ENCODE peak calls at places on chromosomes 3 and 15, in six cellular contexts. J is osteoblast; O is psoas muscle; E is CD8-positive, alpha-beta T cell; R is PC-3; L is Panc1. I is an unnamed sample. For H3K4me1, the result is how much of the 10 kb centered on the place peaks cover.

GRCh38 chr3:133492159-133492860 is 81.2 kb upstream of the CDV3 start:
- DNase-seq in J (no peak), E (no peak), L (no peak), R (no peak), O (no peak), I (no peak)

GRCh38 chr15:27690290-27690689 is 408.8 kb downstream of the OCA2 start:
- DNase-seq in J (no peak), O (no peak), E (no peak), L (no peak), R (no peak), I (no peak)

GRCh38 chr15:37891754-37892368 is 42.6 kb upstream of the TMCO5A start:
- DNase-seq in J (peak), E (no peak), L (no peak), O (no peak), R (peak), I (no peak)

GRCh38 chr15:99435138-99435695 is 130.6 kb upstream of the MEF2A start:
- DNase-seq in E (no peak), O (no peak), R (peak), J (no peak), L (no peak), I (peak)

GRCh38 chr3:72475258-72476138 is 372.7 kb downstream of the SHQ1 start:
- DNase-seq in J (peak), E (no peak), L (no peak), R (no peak), O (no peak), I (no peak)

GRCh38 chr3:173618703-173619102 is 221.2 kb downstream of the NLGN1 start:
- DNase-seq in R (no peak), J (no peak), O (no peak), L (no peak), E (no peak), I (peak)

GRCh38 chr3:64056616-64057165 is 33.4 kb upstream of the PSMD6 start:
- DNase-seq in L (no peak), R (peak), E (no peak), O (no peak), J (no peak), I (no peak)

GRCh38 chr3:37183976-37184375 is 9.6 kb upstream of the LRRFIP2 start:
- DNase-seq in E (no peak), O (no peak), J (no peak), R (no peak), L (no peak), I (no peak)

GRCh38 chr3:128357538-128357937 is 109.2 kb downstream of the DNAJB8 start:
- DNase-seq in J (no peak), R (no peak), E (no peak), O (no peak), L (no peak), I (no peak)

GRCh38 chr15:52683585-52683984 is 4.4 kb upstream of the ATOSA start:
- DNase-seq in J (no peak), L (no peak), E (no peak), R (no peak), O (no peak), I (no peak)

GRCh38 chr15:80154336-80154735 is 1.5 kb downstream of the FAH start:
- DNase-seq in E (no peak), R (no peak), O (no peak), J (no peak), L (no peak), I (no peak)

GRCh38 chr3:101167341-101167740 is 153.0 kb downstream of the IMPG2 start:
- DNase-seq in R (no peak), L (no peak), E (no peak), O (no peak), J (no peak), I (no peak)

GRCh38 chr3:188473591-188474288 is 319.8 kb downstream of the LPP start:
- DNase-seq in R (no peak), E (no peak), L (no peak), O (no peak), J (no peak), I (no peak)

GRCh38 chr3:42161050-42161935 is 70.1 kb downstream of the TRAK1 start:
- DNase-seq in L (no peak), R (peak), J (peak), O (no peak), E (no peak), I (no peak)

GRCh38 chr3:56937580-56937979 is 122.9 kb upstream of the SPATA12 start:
- DNase-seq in O (no peak), J (no peak), L (no peak), E (no peak), R (no peak), I (no peak)

DNA sequence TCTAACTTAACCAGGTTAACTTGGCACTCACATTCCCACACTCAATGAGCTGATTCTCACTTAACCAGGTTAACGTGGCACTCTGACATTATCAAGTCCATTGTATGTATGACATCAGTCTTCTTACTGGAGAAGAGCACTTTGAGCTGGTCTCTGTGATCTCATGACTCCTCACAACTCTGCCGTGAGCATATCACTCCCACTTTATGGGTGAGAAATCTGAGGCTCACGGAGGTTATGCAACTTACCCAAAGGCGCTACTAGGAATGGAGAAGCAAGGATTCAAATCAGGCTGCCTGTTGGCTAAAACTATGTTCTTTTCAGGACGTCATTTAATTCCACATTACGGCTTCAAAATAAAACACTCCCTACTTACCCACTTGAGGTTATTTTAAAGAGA is 49.4 kb downstream of the TM4SF4 start:
- DNase-seq in O (no peak), R (no peak), J (no peak), E (no peak), L (no peak), I (no peak)
- H3K4me1 ChIP-seq in O (under half), R (under half), J (under half), E (under half), L (under half), I (under half)

GRCh38 chr3:155661730-155662129 is 83.1 kb downstream of the PLCH1 start:
- DNase-seq in E (no peak), R (no peak), O (no peak), J (no peak), L (no peak), I (no peak)
- H3K4me1 ChIP-seq in E (under half), R (under half), O (under half), J (under half), L (under half), I (under half)

DNA sequence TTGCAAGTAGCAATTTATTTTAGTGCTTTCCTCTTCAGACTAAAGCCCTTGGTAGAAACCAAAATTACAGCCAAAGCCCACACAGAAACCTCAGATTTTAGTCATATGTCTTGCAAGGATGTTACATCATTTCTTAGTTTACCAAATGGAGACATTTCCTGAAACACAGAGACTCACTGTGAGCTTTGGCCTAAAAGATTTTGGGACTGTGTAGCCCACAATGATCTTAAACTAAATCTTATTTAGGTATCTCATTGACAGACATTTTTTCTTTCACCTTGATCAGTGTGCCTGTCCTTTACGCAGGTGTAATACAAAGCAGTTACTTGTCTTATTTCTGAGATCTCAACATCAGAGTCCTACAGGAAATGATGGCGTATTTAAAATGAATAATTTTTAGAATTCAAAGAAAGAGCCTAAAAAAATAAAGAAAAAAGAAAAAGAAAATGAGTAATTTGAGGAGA is 27.8 kb upstream of the AP4E1 start:
- DNase-seq in J (peak), R (peak), L (peak), E (no peak), O (no peak), I (no peak)
- H3K4me1 ChIP-seq in J (under half), R (under half), L (under half), E (under half), O (under half), I (under half)

DNA sequence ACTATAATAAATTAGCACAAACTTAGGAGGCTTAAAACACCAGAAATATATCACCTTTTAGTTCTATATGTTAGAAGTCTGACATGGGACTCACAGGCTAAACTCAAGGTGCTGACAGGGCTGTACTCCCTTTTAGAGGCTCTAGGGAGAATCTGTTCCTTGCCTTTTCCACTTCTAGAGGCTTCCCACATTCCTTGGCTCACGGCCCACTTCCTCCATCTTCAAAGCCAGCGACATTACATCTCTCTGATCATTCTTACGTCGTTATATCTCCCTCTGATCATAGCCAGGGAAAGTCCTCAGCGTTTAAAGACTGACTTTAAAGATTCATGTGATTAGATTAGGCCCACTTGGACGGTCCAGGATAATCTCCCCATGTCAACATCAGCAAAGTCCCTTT is 166.3 kb downstream of the GREM1 start:
- DNase-seq in L (no peak), J (no peak), O (no peak), R (no peak), E (no peak), I (peak)
- H3K4me1 ChIP-seq in L (under half), J (under half), O (under half), R (under half), E (under half), I (under half)

I was measured in right cardiac atrium.